ENCODE peak calls at places on chromosomes 11 and 22, in nine cellular contexts. I is fibroblast of lung, F is retinal pigment epithelial cell, G is neural crest cell, T is AG04450, C is left ventricle myocardium inferior, L is lung, E is mammary epithelial cell, O is breast epithelium. N is an unnamed sample.

GRCh38 chr11:123054301-123055065 is 7.5 kb downstream of the HSPA8 start:
- DNase-seq in I (peak), F (no peak), G (peak), T (peak), C (no peak), L (no peak), E (peak), O (no peak), N (no peak)

GRCh38 chr11:102518296-102519094 is 12.1 kb downstream of the MMP7 start:
- DNase-seq in I (peak), F (no peak), G (no peak), T (no peak), C (no peak), L (no peak), E (peak), O (peak), N (no peak)

GRCh38 chr22:50115693-50116092 is 25.9 kb downstream of the MOV10L1 start:
- DNase-seq in I (peak), F (peak), G (no peak), T (no peak), C (no peak), L (no peak), E (no peak), O (peak), N (no peak)

GRCh38 chr11:1220941-1221721 is 1.7 kb upstream of the MUC5B start:
- DNase-seq in I (no peak), F (no peak), G (no peak), T (no peak), C (no peak), L (no peak), E (no peak), O (no peak), N (peak)

GRCh38 chr11:72712876-72713275 is 38.7 kb upstream of the PDE2A start:
- DNase-seq in I (no peak), F (no peak), G (no peak), T (no peak), C (no peak), L (no peak), E (no peak), O (no peak), N (no peak)

GRCh38 chr22:40533712-40534378 is 102.7 kb downstream of the MRTFA start:
- DNase-seq in I (peak), F (no peak), G (no peak), T (no peak), C (no peak), L (no peak), E (peak), O (no peak), N (no peak)

GRCh38 chr11:76785513-76785912 is 2.4 kb downstream of the TSKU start:
- DNase-seq in I (no peak), F (no peak), G (no peak), T (no peak), C (no peak), L (no peak), E (no peak), O (no peak), N (no peak)

GRCh38 chr11:16095756-16096155 is 260.6 kb downstream of the SOX6 start:
- DNase-seq in I (no peak), F (no peak), G (no peak), T (no peak), C (no peak), L (no peak), E (no peak), O (no peak), N (no peak)

GRCh38 chr11:123180166-123180565 is 14.9 kb downstream of the CLMP start:
- DNase-seq in I (peak), F (no peak), G (no peak), T (no peak), C (no peak), L (no peak), E (peak), O (no peak), N (no peak)

GRCh38 chr11:92035488-92035887 is 189.1 kb upstream of the FAT3 start:
- DNase-seq in I (no peak), F (no peak), G (no peak), T (no peak), C (no peak), L (no peak), E (peak), O (no peak), N (no peak)

GRCh38 chr11:17683378-17684161 is 35.8 kb upstream of the MYOD1 start:
- DNase-seq in I (peak), F (peak), G (no peak), T (peak), C (no peak), L (no peak), E (peak), O (no peak), N (no peak)

GRCh38 chr11:82176945-82177344 is 556.7 kb downstream of the FAM181B start:
- DNase-seq in I (no peak), F (no peak), G (no peak), T (no peak), C (no peak), L (no peak), E (no peak), O (no peak), N (no peak)

GRCh38 chr22:29762263-29762662 is 4.5 kb downstream of the ZMAT5 start:
- DNase-seq in I (no peak), F (no peak), G (no peak), T (no peak), C (no peak), L (no peak), E (no peak), O (no peak), N (no peak)

GRCh38 chr11:112321521-112322172 is 61.0 kb upstream of the PLET1 start:
- DNase-seq in I (peak), F (peak), G (no peak), T (peak), C (peak), L (peak), E (peak), O (peak), N (no peak)

GRCh38 chr11:47394322-47395224 is 13.8 kb upstream of the SLC39A13 start:
- DNase-seq in I (no peak), F (no peak), G (no peak), T (no peak), C (peak), L (peak), E (no peak), O (no peak), N (no peak)

GRCh38 chr11:93542753-93543246 is 391 bp downstream of the SMCO4 start:
- DNase-seq in I (no peak), F (no peak), G (peak), T (no peak), C (peak), L (no peak), E (no peak), O (no peak), N (peak)

GRCh38 chr22:39212721-39213376 is 31.9 kb downstream of the PDGFB start:
- DNase-seq in I (peak), F (no peak), G (no peak), T (no peak), C (no peak), L (no peak), E (peak), O (no peak), N (no peak)

GRCh38 chr11:126158054-126158791 is 53.2 kb downstream of the RPUSD4 start:
- DNase-seq in I (peak), F (no peak), G (no peak), T (no peak), C (no peak), L (no peak), E (no peak), O (no peak), N (no peak)

GRCh38 chr11:88301478-88302140 is 35.9 kb downstream of the CTSC start:
- DNase-seq in I (no peak), F (no peak), G (no peak), T (no peak), C (no peak), L (peak), E (no peak), O (no peak), N (no peak)

GRCh38 chr22:38864361-38865191 is 7.4 kb downstream of the CBX6 start:
- DNase-seq in I (no peak), F (no peak), G (no peak), T (no peak), C (peak), L (no peak), E (no peak), O (peak), N (no peak)

GRCh38 chr22:42217752-42218280 is 52.6 kb downstream of the TCF20 start:
- DNase-seq in I (no peak), F (peak), G (no peak), T (no peak), C (no peak), L (no peak), E (no peak), O (no peak), N (no peak)

GRCh38 chr22:47161631-47162030 is 399.2 kb downstream of the TBC1D22A start:
- DNase-seq in I (no peak), F (no peak), G (no peak), T (no peak), C (no peak), L (no peak), E (no peak), O (no peak), N (peak)

GRCh38 chr11:877565-877964 is 33.0 kb downstream of the CHID1 start:
- DNase-seq in I (no peak), F (no peak), G (no peak), T (no peak), C (no peak), L (no peak), E (no peak), O (no peak), N (no peak)

GRCh38 chr22:38799265-38800002 is 5.5 kb upstream of the DNAL4 start:
- DNase-seq in I (no peak), F (no peak), G (no peak), T (no peak), C (no peak), L (no peak), E (no peak), O (no peak), N (no peak)

GRCh38 chr11:73389134-73389525 is 12.9 kb downstream of the RELT start:
- DNase-seq in I (no peak), F (no peak), G (no peak), T (no peak), C (no peak), L (no peak), E (no peak), O (no peak), N (no peak)

GRCh38 chr22:48750282-48750681 is 1077.4 kb downstream of the BRD1 start:
- DNase-seq in I (no peak), F (no peak), G (no peak), T (no peak), C (no peak), L (peak), E (no peak), O (no peak), N (no peak)

GRCh38 chr11:11976476-11977187 is 31.8 kb downstream of the DKK3 start:
- DNase-seq in I (no peak), F (no peak), G (no peak), T (no peak), C (no peak), L (no peak), E (no peak), O (peak), N (no peak)

GRCh38 chr11:797300-798092 is 585 bp downstream of the SLC25A22 start:
- DNase-seq in I (peak), F (no peak), G (peak), T (peak), C (peak), L (peak), E (peak), O (no peak), N (peak)

GRCh38 chr11:102114032-102114431 is 3.8 kb downstream of the YAP1 start:
- DNase-seq in I (no peak), F (no peak), G (no peak), T (no peak), C (no peak), L (no peak), E (no peak), O (no peak), N (no peak)

GRCh38 chr11:95412074-95412473 is 181.1 kb upstream of the SESN3 start:
- DNase-seq in I (no peak), F (no peak), G (no peak), T (no peak), C (no peak), L (no peak), E (peak), O (no peak), N (no peak)

GRCh38 chr11:124012697-124013096 is at the start of gene OR10G4:
- DNase-seq in I (no peak), F (no peak), G (no peak), T (no peak), C (no peak), L (no peak), E (no peak), O (no peak), N (no peak)

GRCh38 chr11:132844956-132845355 is 687.3 kb downstream of the OPCML start:
- DNase-seq in I (peak), F (peak), G (no peak), T (peak), C (no peak), L (no peak), E (peak), O (no peak), N (no peak)

GRCh38 chr11:10350341-10350740 is 45.5 kb downstream of the ADM start:
- DNase-seq in I (peak), F (no peak), G (no peak), T (no peak), C (no peak), L (no peak), E (peak), O (no peak), N (no peak)

DNA sequence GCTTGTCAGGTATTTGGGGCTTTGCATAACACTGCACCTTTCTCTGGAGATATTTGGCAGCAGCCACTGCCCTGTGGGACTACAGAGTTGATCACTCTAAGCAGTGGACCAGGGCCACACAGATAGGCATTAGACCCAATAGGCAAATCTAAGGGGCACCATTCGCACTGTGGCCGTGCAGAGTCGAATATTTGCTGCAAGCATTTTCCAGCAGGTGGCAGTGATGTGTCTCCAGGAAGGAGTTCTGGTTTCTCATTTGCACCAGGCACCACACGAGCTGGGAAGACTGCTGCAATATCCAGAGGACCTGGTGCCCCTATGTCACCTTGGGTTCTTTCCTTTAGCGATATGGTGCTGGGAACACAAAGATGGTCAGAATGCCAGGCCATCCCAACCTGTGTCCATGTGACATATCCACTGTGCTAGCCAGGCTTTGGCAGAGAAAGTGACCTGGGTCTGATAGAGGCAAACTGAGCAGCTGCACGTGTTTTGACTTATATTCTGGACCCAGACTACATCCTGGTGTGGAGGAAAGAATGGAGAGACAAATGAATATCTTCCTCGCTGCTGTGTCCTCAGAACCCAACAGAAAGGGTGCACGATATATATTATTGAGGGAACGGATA is 318.7 kb downstream of the BUD13 start:
- DNase-seq in I (peak), F (no peak), G (peak), T (no peak), C (no peak), L (peak), E (peak), O (peak), N (peak)
- TF ChIP-seq CTCF in I (no peak), F (peak), G (peak), T (peak), C (peak), L (peak), E (peak), O (peak), N (peak)

DNA sequence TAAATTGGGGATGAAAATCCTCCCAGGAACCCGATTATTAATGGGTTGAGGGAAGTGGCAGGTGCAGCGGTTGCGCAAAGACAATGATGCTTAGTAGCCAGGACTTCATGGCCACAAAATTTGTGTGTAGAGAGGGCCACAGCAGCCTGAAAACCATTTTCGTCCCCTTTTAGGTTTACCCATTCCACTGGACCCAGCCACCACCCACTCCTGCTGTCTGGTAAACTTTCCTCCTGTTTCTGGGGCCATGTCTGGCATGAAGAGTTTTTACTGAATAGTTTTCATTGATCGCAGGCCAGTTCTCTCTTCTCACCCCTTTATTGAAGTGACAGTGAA is 69.5 kb upstream of the SYT13 start:
- DNase-seq in I (no peak), F (no peak), G (no peak), T (no peak), C (no peak), L (no peak), E (no peak), O (no peak), N (no peak)
- TF ChIP-seq CTCF in I (no peak), F (no peak), G (no peak), T (no peak), C (no peak), L (no peak), E (no peak), O (no peak), N (no peak)

GRCh38 chr11:13225058-13226001 is 52.3 kb upstream of the BMAL1 start:
- DNase-seq in I (no peak), F (no peak), G (no peak), T (no peak), C (no peak), L (no peak), E (no peak), O (no peak), N (no peak)
- TF ChIP-seq CTCF in I (no peak), F (no peak), G (no peak), T (no peak), C (no peak), L (no peak), E (no peak), O (no peak), N (no peak)

GRCh38 chr11:99739464-99740089 is 718.8 kb downstream of the CNTN5 start:
- DNase-seq in I (peak), F (peak), G (peak), T (peak), C (no peak), L (no peak), E (peak), O (no peak), N (no peak)
- TF ChIP-seq CTCF in I (peak), F (peak), G (peak), T (peak), C (peak), L (no peak), E (peak), O (peak), N (peak)

GRCh38 chr11:60064115-60064514 is 7.7 kb downstream of the MS4A3 start:
- DNase-seq in I (no peak), F (no peak), G (no peak), T (no peak), C (no peak), L (no peak), E (no peak), O (no peak), N (no peak)
- TF ChIP-seq CTCF in I (no peak), F (no peak), G (no peak), T (no peak), C (no peak), L (no peak), E (no peak), O (no peak), N (no peak)

N was measured in glutamatergic neuron.